ENCODE peak calls at places on chromosomes 12 and 14, in seven cellular contexts. V is DMS153, Z is GM04504, L is astrocyte of the spinal cord, U is epithelial cell of esophagus, A is ecto neural progenitor cell, F is brain microvascular endothelial cell. J is an unnamed sample.

GRCh38 chr12:42299392-42300308 is 26.2 kb downstream of the ZCRB1 start:
- DNase-seq in F (peak; percentile 78), A (no peak), Z (no peak), L (peak; percentile 54), U (peak; percentile 72), V (no peak), J (no peak)

GRCh38 chr12:57832966-57833365 is 13.6 kb downstream of the CTDSP2 start:
- DNase-seq in A (peak; percentile 81), Z (no peak), L (no peak), F (no peak), U (no peak), V (no peak), J (no peak)

GRCh38 chr12:27604431-27604830 is 80.4 kb downstream of the PPFIBP1 start:
- DNase-seq in U (no peak), A (no peak), F (no peak), Z (no peak), L (no peak), V (no peak), J (no peak)

GRCh38 chr12:21599143-21599999 is 5.3 kb downstream of the GYS2 start:
- DNase-seq in V (peak; percentile 6), Z (no peak), U (no peak), F (no peak), L (no peak), A (no peak), J (no peak)

GRCh38 chr12:54991161-54991991 is 6.8 kb upstream of the TESPA1 start:
- DNase-seq in V (no peak), L (no peak), F (no peak), U (no peak), Z (no peak), A (no peak), J (no peak)

GRCh38 chr12:104951759-104952509 is 6.2 kb downstream of the SLC41A2 start:
- DNase-seq in A (no peak), V (no peak), F (peak; percentile 59), Z (no peak), U (no peak), L (peak; percentile 59), J (no peak)

GRCh38 chr14:77197988-77198387 is 16.4 kb downstream of the TMEM63C start:
- DNase-seq in F (no peak), A (no peak), Z (no peak), V (no peak), L (no peak), U (no peak), J (no peak)

GRCh38 chr14:34711808-34712712 is 2.3 kb downstream of the CFL2 start:
- DNase-seq in U (no peak), Z (no peak), A (no peak), F (no peak), V (no peak), L (no peak), J (no peak)

GRCh38 chr12:111404362-111405148 is 1.2 kb upstream of the SH2B3 start:
- DNase-seq in U (no peak), Z (no peak), A (no peak), F (no peak), V (no peak), L (no peak), J (no peak)

GRCh38 chr14:90453401-90453951 is 56.6 kb downstream of the CALM1 start:
- DNase-seq in A (no peak), Z (no peak), L (peak; percentile 16), F (peak; percentile 25), U (no peak), V (peak; percentile 17), J (peak; percentile 7)

GRCh38 chr14:69792887-69793421 is 4.1 kb downstream of the SLC10A1 start:
- DNase-seq in F (no peak), L (no peak), Z (no peak), U (no peak), V (no peak), A (no peak), J (no peak)

GRCh38 chr12:43858096-43858495 is 22.2 kb downstream of the TMEM117 start:
- DNase-seq in A (no peak), V (no peak), Z (no peak), F (no peak), U (no peak), L (no peak), J (no peak)

GRCh38 chr12:3655331-3655900 is 97.5 kb downstream of the CRACR2A start:
- DNase-seq in U (peak; percentile 38), L (no peak), A (peak; percentile 67), V (peak; percentile 29), Z (no peak), F (no peak), J (peak; percentile 56)

GRCh38 chr14:71261206-71261605 is 353.9 kb downstream of the PCNX1 start:
- DNase-seq in V (no peak), Z (no peak), A (no peak), L (peak; percentile 67), F (peak; percentile 67), U (no peak), J (no peak)

GRCh38 chr14:35992816-35993511 is 166.8 kb downstream of the BRMS1L start:
- DNase-seq in V (no peak), F (no peak), L (no peak), U (no peak), A (no peak), Z (no peak), J (peak; percentile 42)

GRCh38 chr14:95507174-95507573 is 9.3 kb downstream of the SYNE3 start:
- DNase-seq in Z (peak; percentile 96), A (no peak), L (peak; percentile 90), U (peak; percentile 97), V (no peak), F (peak; percentile 81), J (no peak)

GRCh38 chr12:29220632-29221336 is 71.7 kb downstream of the FAR2 start:
- DNase-seq in L (no peak), A (no peak), F (no peak), Z (no peak), U (no peak), V (no peak), J (no peak)

GRCh38 chr14:72495668-72496067 is 398.2 kb downstream of the DPF3 start:
- DNase-seq in F (no peak), L (peak; percentile 28), A (no peak), Z (no peak), U (no peak), V (no peak), J (no peak)

GRCh38 chr12:110809149-110809548 is 37.6 kb upstream of the CCDC63 start:
- DNase-seq in V (no peak), U (no peak), A (no peak), F (no peak), Z (no peak), L (no peak), J (no peak)

GRCh38 chr14:90017371-90017770 is 44.4 kb upstream of the KCNK13 start:
- DNase-seq in U (no peak), A (no peak), F (no peak), Z (no peak), L (no peak), V (no peak), J (no peak)

GRCh38 chr14:101350021-101350420 is 211.3 kb upstream of the DIO3 start:
- DNase-seq in L (no peak), A (peak; percentile 24), U (no peak), V (no peak), Z (no peak), F (no peak), J (no peak)

GRCh38 chr12:81337891-81338290 is 260.0 kb downstream of the ACSS3 start:
- DNase-seq in Z (no peak), U (no peak), L (no peak), F (peak; percentile 47), A (no peak), V (no peak), J (no peak)

GRCh38 chr14:86481105-86481504 is 951.2 kb downstream of the FLRT2 start:
- DNase-seq in A (no peak), V (no peak), L (no peak), F (peak; percentile 5), U (peak; percentile 34), Z (no peak), J (no peak)

GRCh38 chr14:51067306-51067705 is 27.6 kb downstream of the TRIM9 start:
- DNase-seq in A (no peak), V (no peak), L (no peak), U (no peak), F (no peak), Z (no peak), J (no peak)

GRCh38 chr14:50647282-50647681 is 20.8 kb downstream of the SAV1 start:
- DNase-seq in F (no peak), A (no peak), U (no peak), V (no peak), Z (no peak), L (no peak), J (no peak)

GRCh38 chr14:103185051-103186027 is 62.1 kb downstream of the TNFAIP2 start:
- DNase-seq in Z (no peak), U (peak; percentile 77), F (no peak), A (no peak), V (no peak), L (peak; percentile 48), J (no peak)

GRCh38 chr12:130761537-130762318 is 45.6 kb upstream of the RIMBP2 start:
- DNase-seq in Z (peak; percentile 20), U (peak; percentile 74), V (peak; percentile 50), L (peak; percentile 50), F (peak; percentile 53), A (peak; percentile 88), J (peak; percentile 21)

GRCh38 chr12:61993734-61994345 is 266.4 kb upstream of the USP15 start:
- DNase-seq in F (peak; percentile 25), A (no peak), U (peak; percentile 56), Z (peak; percentile 10), V (peak; percentile 20), L (peak; percentile 13), J (peak; percentile 21)

GRCh38 chr12:30882706-30883105 is 43.8 kb upstream of the TSPAN11 start:
- DNase-seq in U (no peak), F (no peak), L (no peak), V (no peak), Z (no peak), A (peak; percentile 2), J (no peak)

GRCh38 chr12:53699673-53700015 is 23.8 kb upstream of the ATP5MC2 start:
- DNase-seq in U (no peak), F (no peak), V (no peak), Z (no peak), A (no peak), L (no peak), J (no peak)

GRCh38 chr14:103023881-103024473 is 33.4 kb downstream of the CDC42BPB start:
- DNase-seq in V (no peak), L (peak; percentile 59), A (no peak), F (peak; percentile 79), U (peak; percentile 49), Z (no peak), J (no peak)

GRCh38 chr12:117563007-117563406 is 201.6 kb upstream of the NOS1 start:
- DNase-seq in L (no peak), V (no peak), A (no peak), F (no peak), Z (no peak), U (no peak), J (no peak)

GRCh38 chr14:52949249-52949648 is 1.6 kb downstream of the FERMT2 start:
- DNase-seq in F (no peak), A (no peak), V (no peak), U (no peak), L (no peak), Z (no peak), J (no peak)

GRCh38 chr12:102781117-102781516 is 135.9 kb downstream of the PAH start:
- DNase-seq in F (no peak), A (no peak), V (no peak), L (no peak), U (no peak), Z (no peak), J (no peak)

GRCh38 chr12:39037115-39037514 is 131.7 kb upstream of the CPNE8 start:
- DNase-seq in Z (no peak), A (no peak), U (no peak), F (no peak), L (no peak), V (peak; percentile 10), J (no peak)